ENCODE peak calls at places on chromosomes 13 and 19, in four cellular contexts. P is PC-3, X is upper lobe of right lung, Z is tibial nerve. V is an unnamed sample.

GRCh38 chr19:33251076-33251475 is 25.4 kb upstream of the SLC7A10 start:
- DNase-seq in P (no peak), X (no peak), Z (no peak), V (no peak)

GRCh38 chr13:51524312-51524711 is 60.0 kb upstream of the WDFY2 start:
- DNase-seq in X (no peak), Z (no peak), P (peak; percentile 69), V (no peak)

GRCh38 chr13:32911506-32911905 is 104.7 kb upstream of the KL start:
- DNase-seq in Z (no peak), P (peak; percentile 61), X (no peak), V (no peak)

GRCh38 chr19:10603084-10603872 is 16.2 kb upstream of the AP1M2 start:
- DNase-seq in Z (no peak), X (peak; percentile 72), P (no peak), V (peak; percentile 27)

GRCh38 chr13:44713793-44714469 is 137.8 kb upstream of the TSC22D1 start:
- DNase-seq in P (peak; percentile 92), X (no peak), Z (peak; percentile 9), V (peak; percentile 35)

GRCh38 chr19:11963566-11964355 is 1.1 kb upstream of the ZNF763 start:
- DNase-seq in Z (peak; percentile 83), P (peak; percentile 57), X (peak; percentile 88), V (peak; percentile 84)

GRCh38 chr19:343941-344624 is 513 bp downstream of the MIER2 start:
- DNase-seq in Z (no peak), P (no peak), X (no peak), V (no peak)

GRCh38 chr19:50383307-50383851 is 768 bp upstream of the POLD1 start:
- DNase-seq in Z (peak; percentile 11), P (no peak), X (no peak), V (no peak)

GRCh38 chr13:25455146-25455545 is 83.4 kb downstream of the ATP8A2 start:
- DNase-seq in X (no peak), P (peak; percentile 40), Z (no peak), V (peak; percentile 59)

GRCh38 chr19:33110201-33110910 is 21.6 kb upstream of the WDR88 start:
- DNase-seq in Z (no peak), P (no peak), X (no peak), V (no peak)

GRCh38 chr13:43797869-43798268 is 11.1 kb upstream of the ENOX1 start:
- DNase-seq in P (no peak), X (no peak), Z (no peak), V (no peak)

GRCh38 chr13:27533155-27533643 is 82.8 kb upstream of the MTIF3 start:
- DNase-seq in X (peak; percentile 94), P (peak; percentile 80), Z (peak; percentile 70), V (peak; percentile 93)

DNA sequence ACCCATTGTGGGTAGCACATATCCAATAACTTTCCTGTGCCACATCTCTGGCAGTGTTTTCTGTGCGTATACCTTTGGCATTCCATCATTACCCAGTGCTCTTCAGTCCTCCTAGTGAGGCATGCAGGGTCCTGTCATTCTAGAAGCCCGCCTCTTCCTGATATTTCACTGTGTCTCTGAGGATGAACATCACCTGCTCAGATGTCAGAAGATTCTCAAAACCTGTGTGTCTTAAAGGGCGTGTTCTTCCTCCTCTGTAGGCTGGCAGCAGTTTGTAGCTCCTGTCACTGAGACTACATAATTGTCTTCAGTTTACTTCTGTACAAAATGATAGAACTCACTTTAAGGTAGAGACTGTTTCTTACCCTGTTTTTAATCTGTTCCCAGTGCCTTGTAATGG is 56.9 kb upstream of the TEX29 start:
- DNase-seq in P (no peak), Z (no peak), X (no peak), V (no peak)
- H3K36me3 ChIP-seq in P (peaks cover 5% of the 10 kb centered on the region), Z (peaks cover 10% of the 10 kb centered on the region), X (peaks cover 37% of the 10 kb centered on the region), V (no peaks in the 10 kb centered on the region)

GRCh38 chr19:45323671-45324081 is 1.0 kb upstream of the CKM start:
- DNase-seq in Z (no peak), P (no peak), X (no peak), V (no peak)
- H3K27ac ChIP-seq in Z (no peak overlapping the region), P (no peak overlapping the region), X (no peak overlapping the region), V (no peak overlapping the region)

GRCh38 chr13:99992376-99992775 is 10.8 kb downstream of the ZIC2 start:
- DNase-seq in X (no peak), Z (no peak), P (no peak), V (no peak)
- H3K4me1 ChIP-seq in X (no peaks in the 10 kb centered on the region), Z (no peaks in the 10 kb centered on the region), P (no peaks in the 10 kb centered on the region), V (no peaks in the 10 kb centered on the region)

DNA sequence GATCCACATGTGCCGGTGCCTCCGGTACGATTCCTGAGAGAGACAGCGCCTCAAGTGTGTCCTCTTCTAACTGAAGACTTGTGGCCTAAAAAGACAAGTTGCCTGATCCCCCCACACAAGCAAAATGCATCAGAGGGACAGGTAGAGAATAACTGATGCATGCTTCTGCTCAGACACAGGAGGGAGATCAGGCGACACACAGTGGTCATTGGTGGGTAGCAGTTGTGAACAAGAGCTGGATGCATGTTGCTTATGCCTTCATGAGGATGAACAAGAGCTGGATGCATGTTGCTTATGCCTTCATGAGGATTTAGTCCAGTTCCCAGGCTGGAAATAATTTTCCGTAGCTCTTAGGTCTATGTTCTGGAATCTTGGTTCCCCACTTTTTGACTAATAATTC is 505.6 kb downstream of the MYO16 start:
- DNase-seq in P (peak; percentile 17), Z (no peak), X (no peak), V (no peak)
- H3K36me3 ChIP-seq in P (no peaks in the 10 kb centered on the region), Z (no peaks in the 10 kb centered on the region), X (no peaks in the 10 kb centered on the region), V (no peaks in the 10 kb centered on the region)

DNA sequence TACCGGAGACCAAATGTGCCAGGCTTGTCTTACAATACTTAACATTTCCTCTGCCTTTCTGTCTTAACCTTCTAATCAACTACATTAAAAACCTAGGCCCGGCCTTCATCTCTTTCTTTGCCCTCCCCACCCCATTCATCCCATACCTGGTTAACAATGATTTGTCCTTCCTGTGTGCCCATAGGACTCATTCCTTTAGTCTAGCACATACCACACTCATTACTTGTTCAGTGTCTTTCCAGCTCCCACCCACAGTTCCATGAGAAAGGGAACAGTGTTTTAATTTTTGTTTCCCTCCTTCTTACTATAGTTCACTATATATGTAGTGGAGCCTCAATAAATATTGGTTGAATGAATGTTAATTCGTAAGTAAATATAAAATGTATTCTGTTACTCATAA is 2.4 kb downstream of the CLN5 start:
- DNase-seq in Z (no peak), P (peak; percentile 44), X (no peak), V (no peak)
- H3K27ac ChIP-seq in Z (peak overlapping the region; percentile 96), P (no peak overlapping the region), X (no peak overlapping the region), V (no peak overlapping the region)

DNA sequence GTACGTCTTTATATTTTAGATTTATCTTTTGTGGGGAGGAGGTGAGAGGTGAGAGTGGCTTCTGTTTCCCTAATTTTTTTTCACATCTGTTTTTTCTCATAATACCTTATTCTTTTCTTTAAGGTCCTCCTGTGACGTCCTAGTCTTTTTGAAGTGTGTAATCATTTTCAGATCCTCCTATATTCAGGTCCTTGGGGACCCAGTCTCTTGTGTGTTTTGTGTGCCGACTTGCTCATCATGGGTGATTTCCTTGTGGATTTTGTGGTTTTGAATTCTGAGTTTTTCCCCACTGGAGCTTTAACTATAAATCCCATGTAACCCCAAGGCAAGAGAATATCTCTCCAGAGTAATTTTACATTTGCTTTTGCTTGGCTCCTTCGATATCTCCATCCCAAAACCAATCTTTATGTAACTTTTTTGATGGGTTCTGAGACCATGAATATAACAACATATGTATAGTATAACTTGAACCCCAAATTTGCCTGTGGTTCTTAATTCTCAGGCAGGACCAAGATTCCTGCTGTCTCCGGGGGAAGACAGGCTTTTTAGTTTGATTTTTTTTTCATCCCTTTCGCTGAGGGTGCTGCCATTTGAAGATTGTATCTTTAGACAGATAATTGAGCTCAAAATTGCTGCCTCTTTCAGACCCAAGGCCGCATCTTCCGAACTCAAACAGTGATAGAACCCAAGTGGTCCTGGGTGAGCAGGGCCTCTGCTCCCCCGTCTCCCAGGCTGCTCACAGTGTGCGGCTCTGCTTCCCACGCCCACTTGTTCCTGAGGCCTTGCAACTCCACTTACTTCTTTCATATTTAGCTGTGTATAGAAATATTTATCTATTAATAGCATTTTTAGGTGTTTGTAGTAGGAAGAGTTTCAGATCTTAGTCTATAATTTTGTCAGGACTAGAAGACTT is 59.1 kb upstream of the GPR183 start:
- DNase-seq in X (no peak), P (no peak), Z (no peak), V (no peak)
- H3K4me1 ChIP-seq in X (no peaks in the 10 kb centered on the region), P (no peaks in the 10 kb centered on the region), Z (no peaks in the 10 kb centered on the region), V (peaks cover 7% of the 10 kb centered on the region)

DNA sequence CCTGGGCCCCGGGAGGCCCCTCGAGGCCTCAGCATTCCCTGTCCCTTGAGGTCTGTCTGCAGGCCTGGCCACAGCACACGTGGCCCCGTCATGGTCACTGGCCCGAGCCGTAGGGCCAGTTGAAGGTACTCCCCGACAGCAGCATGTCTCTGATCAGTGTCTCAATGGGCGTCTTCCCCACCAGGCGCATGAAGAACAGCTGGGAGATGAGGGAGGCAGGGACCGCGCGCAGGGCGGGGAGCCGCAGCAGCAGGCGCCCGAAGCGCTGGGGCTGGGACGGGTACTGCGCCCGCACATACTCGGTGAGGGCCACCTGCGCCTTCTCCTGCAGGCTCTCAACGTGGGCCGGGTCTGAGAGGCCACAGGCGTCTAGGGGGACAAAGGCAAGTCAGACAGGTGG is 6.2 kb downstream of the OCEL1 start:
- DNase-seq in X (no peak), Z (no peak), P (no peak), V (no peak)
- H3K36me3 ChIP-seq in X (peaks cover 32% of the 10 kb centered on the region), Z (peaks cover 3% of the 10 kb centered on the region), P (peaks cover 14% of the 10 kb centered on the region), V (no peaks in the 10 kb centered on the region)

GRCh38 chr13:72960114-72960513 is 98.7 kb upstream of the KLF5 start:
- DNase-seq in Z (no peak), P (no peak), X (no peak), V (no peak)
- H3K27ac ChIP-seq in Z (no peak overlapping the region), P (peak overlapping the region; percentile 44), X (no peak overlapping the region), V (no peak overlapping the region)

DNA sequence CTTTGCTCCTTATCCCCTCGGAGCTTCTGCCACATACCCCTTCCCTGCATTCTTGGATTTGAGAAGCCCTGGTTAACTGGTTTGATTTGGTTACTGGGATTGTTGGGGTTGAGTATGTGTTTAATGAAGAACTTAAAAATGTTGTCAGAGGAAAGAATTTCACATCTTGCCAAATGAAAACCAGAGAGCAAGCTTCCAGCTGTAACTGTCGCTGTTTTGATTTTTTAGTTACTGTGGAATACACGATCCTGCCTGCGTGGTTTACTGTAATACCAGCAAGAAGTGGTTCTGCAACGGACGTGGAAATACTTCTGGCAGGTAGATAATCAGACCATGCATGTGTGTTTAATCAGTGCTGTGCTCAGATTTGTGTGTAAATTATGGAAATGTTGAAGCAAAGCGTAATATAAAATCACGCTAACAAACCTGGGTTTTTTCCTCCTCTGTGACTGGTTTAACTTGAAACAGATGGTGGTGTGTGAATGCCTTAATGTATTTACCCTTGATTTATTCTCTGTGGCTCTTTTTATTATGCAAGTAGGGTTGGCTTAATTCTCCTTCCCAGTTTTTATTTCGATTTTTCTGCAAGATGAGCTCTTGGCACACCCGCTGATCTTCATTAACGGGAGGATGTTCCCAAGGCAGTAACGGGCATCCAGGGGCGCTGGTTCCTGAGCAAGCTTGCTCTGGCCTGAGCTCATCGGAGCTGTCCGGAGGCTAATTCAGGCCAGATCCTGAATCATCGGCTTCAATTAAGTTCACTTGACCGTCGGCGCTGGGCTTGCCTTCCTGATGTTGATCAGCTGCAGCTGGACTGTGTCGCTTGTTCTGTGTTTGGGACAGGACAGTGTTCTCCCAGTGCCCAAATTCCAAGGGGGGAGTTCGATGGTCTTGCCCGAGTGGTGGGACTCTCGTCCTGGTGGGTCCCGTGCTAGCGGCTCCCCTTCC is 16.0 kb downstream of the UPF1 start:
- DNase-seq in P (no peak), X (no peak), Z (peak; percentile 29), V (no peak)
- H3K4me1 ChIP-seq in P (no peaks in the 10 kb centered on the region), X (peaks cover 58% of the 10 kb centered on the region), Z (no peaks in the 10 kb centered on the region), V (peaks cover 33% of the 10 kb centered on the region)

V was measured in adrenal gland.